ENCODE peak calls at places on chromosome 21, in eight cellular contexts. One of them, this sample, is unnamed. For H3K4me1, the result is how much of the 10 kb centered on the place peaks cover.

GRCh38 chr21:42784276-42784675 is 95.1 kb downstream of the WDR4 start:
- DNase-seq in thoracic aorta: no peak
- DNase-seq in IMR-90: no peak
- DNase-seq in heart right ventricle: peak
- DNase-seq in endodermal cell: no peak
- DNase-seq in fibroblast of lung: no peak
- DNase-seq in PC-3: no peak
- DNase-seq in cardiac muscle cell: no peak
- DNase-seq in this sample: no peak

GRCh38 chr21:23699402-23699801 is 1907.9 kb downstream of the MRPL39 start:
- DNase-seq in PC-3: no peak
- DNase-seq in endodermal cell: no peak
- DNase-seq in fibroblast of lung: no peak
- DNase-seq in heart right ventricle: no peak
- DNase-seq in thoracic aorta: no peak
- DNase-seq in IMR-90: no peak
- DNase-seq in cardiac muscle cell: no peak
- DNase-seq in this sample: no peak

GRCh38 chr21:24729568-24729967 is 877.7 kb downstream of the MRPL39 start:
- DNase-seq in cardiac muscle cell: no peak
- DNase-seq in fibroblast of lung: peak
- DNase-seq in heart right ventricle: no peak
- DNase-seq in endodermal cell: no peak
- DNase-seq in IMR-90: peak
- DNase-seq in thoracic aorta: no peak
- DNase-seq in PC-3: peak
- DNase-seq in this sample: no peak

GRCh38 chr21:37220981-37221664 is 46.0 kb downstream of the VPS26C start:
- DNase-seq in thoracic aorta: peak
- DNase-seq in IMR-90: peak
- DNase-seq in heart right ventricle: peak
- DNase-seq in fibroblast of lung: peak
- DNase-seq in cardiac muscle cell: peak
- DNase-seq in PC-3: peak
- DNase-seq in endodermal cell: peak
- DNase-seq in this sample: peak

GRCh38 chr21:31557421-31557955 is 102.0 kb upstream of the SOD1 start:
- DNase-seq in heart right ventricle: no peak
- DNase-seq in fibroblast of lung: no peak
- DNase-seq in thoracic aorta: no peak
- DNase-seq in IMR-90: no peak
- DNase-seq in PC-3: no peak
- DNase-seq in endodermal cell: peak
- DNase-seq in cardiac muscle cell: peak
- DNase-seq in this sample: peak

GRCh38 chr21:46295177-46295711 is 9.1 kb downstream of the YBEY start:
- DNase-seq in heart right ventricle: peak
- DNase-seq in fibroblast of lung: peak
- DNase-seq in thoracic aorta: no peak
- DNase-seq in PC-3: no peak
- DNase-seq in endodermal cell: peak
- DNase-seq in cardiac muscle cell: no peak
- DNase-seq in IMR-90: peak
- DNase-seq in this sample: peak

GRCh38 chr21:26453258-26453657 is 119.8 kb downstream of the CYYR1 start:
- DNase-seq in IMR-90: no peak
- DNase-seq in thoracic aorta: no peak
- DNase-seq in PC-3: no peak
- DNase-seq in cardiac muscle cell: no peak
- DNase-seq in fibroblast of lung: no peak
- DNase-seq in heart right ventricle: no peak
- DNase-seq in endodermal cell: no peak
- DNase-seq in this sample: no peak

GRCh38 chr21:46065993-46066842 is 31.7 kb upstream of the COL6A2 start:
- DNase-seq in fibroblast of lung: no peak
- DNase-seq in cardiac muscle cell: no peak
- DNase-seq in endodermal cell: peak
- DNase-seq in PC-3: no peak
- DNase-seq in thoracic aorta: no peak
- DNase-seq in heart right ventricle: no peak
- DNase-seq in IMR-90: peak
- DNase-seq in this sample: no peak

GRCh38 chr21:38343691-38344090 is 86.9 kb downstream of the KCNJ15 start:
- DNase-seq in PC-3: peak
- DNase-seq in heart right ventricle: no peak
- DNase-seq in thoracic aorta: peak
- DNase-seq in fibroblast of lung: peak
- DNase-seq in cardiac muscle cell: no peak
- DNase-seq in IMR-90: peak
- DNase-seq in endodermal cell: no peak
- DNase-seq in this sample: no peak

GRCh38 chr21:46153259-46154154 is 1.9 kb downstream of the FTCD start:
- DNase-seq in fibroblast of lung: no peak
- DNase-seq in endodermal cell: peak
- DNase-seq in heart right ventricle: no peak
- DNase-seq in cardiac muscle cell: peak
- DNase-seq in IMR-90: no peak
- DNase-seq in PC-3: peak
- DNase-seq in thoracic aorta: peak
- DNase-seq in this sample: peak

GRCh38 chr21:45973475-45974072 is 8.0 kb upstream of the COL6A1 start:
- DNase-seq in PC-3: peak
- DNase-seq in endodermal cell: no peak
- DNase-seq in cardiac muscle cell: peak
- DNase-seq in fibroblast of lung: peak
- DNase-seq in heart right ventricle: peak
- DNase-seq in IMR-90: peak
- DNase-seq in thoracic aorta: no peak
- DNase-seq in this sample: peak

GRCh38 chr21:46474365-46474764 is 15.7 kb downstream of the DIP2A start:
- DNase-seq in IMR-90: no peak
- DNase-seq in fibroblast of lung: no peak
- DNase-seq in PC-3: no peak
- DNase-seq in cardiac muscle cell: no peak
- DNase-seq in heart right ventricle: no peak
- DNase-seq in thoracic aorta: no peak
- DNase-seq in endodermal cell: no peak
- DNase-seq in this sample: no peak

GRCh38 chr21:37861561-37861960 is 54.7 kb downstream of the KCNJ6 start:
- DNase-seq in heart right ventricle: no peak
- DNase-seq in fibroblast of lung: no peak
- DNase-seq in endodermal cell: no peak
- DNase-seq in thoracic aorta: no peak
- DNase-seq in cardiac muscle cell: no peak
- DNase-seq in IMR-90: no peak
- DNase-seq in PC-3: no peak
- DNase-seq in this sample: no peak

GRCh38 chr21:36917487-36918158 is 48.8 kb downstream of the HLCS start:
- DNase-seq in cardiac muscle cell: peak
- DNase-seq in IMR-90: peak
- DNase-seq in heart right ventricle: peak
- DNase-seq in PC-3: peak
- DNase-seq in fibroblast of lung: peak
- DNase-seq in thoracic aorta: no peak
- DNase-seq in endodermal cell: peak
- DNase-seq in this sample: no peak

GRCh38 chr21:42534901-42535378 is 21.3 kb downstream of the SLC37A1 start:
- DNase-seq in cardiac muscle cell: no peak
- DNase-seq in thoracic aorta: no peak
- DNase-seq in endodermal cell: peak
- DNase-seq in PC-3: no peak
- DNase-seq in IMR-90: no peak
- DNase-seq in heart right ventricle: no peak
- DNase-seq in fibroblast of lung: no peak
- DNase-seq in this sample: no peak

GRCh38 chr21:46056450-46056903 is 41.4 kb upstream of the COL6A2 start:
- DNase-seq in cardiac muscle cell: peak
- DNase-seq in PC-3: no peak
- DNase-seq in fibroblast of lung: peak
- DNase-seq in thoracic aorta: peak
- DNase-seq in IMR-90: peak
- DNase-seq in heart right ventricle: peak
- DNase-seq in endodermal cell: peak
- DNase-seq in this sample: no peak

GRCh38 chr21:17674106-17674505 is 61.4 kb upstream of the BTG3 start:
- DNase-seq in thoracic aorta: no peak
- DNase-seq in endodermal cell: no peak
- DNase-seq in IMR-90: no peak
- DNase-seq in PC-3: no peak
- DNase-seq in heart right ventricle: no peak
- DNase-seq in fibroblast of lung: no peak
- DNase-seq in cardiac muscle cell: no peak
- DNase-seq in this sample: no peak

GRCh38 chr21:34027727-34028461 is 45.5 kb upstream of the MRPS6 start:
- DNase-seq in fibroblast of lung: peak
- DNase-seq in cardiac muscle cell: no peak
- DNase-seq in PC-3: no peak
- DNase-seq in heart right ventricle: no peak
- DNase-seq in IMR-90: no peak
- DNase-seq in thoracic aorta: no peak
- DNase-seq in endodermal cell: no peak
- DNase-seq in this sample: no peak

DNA sequence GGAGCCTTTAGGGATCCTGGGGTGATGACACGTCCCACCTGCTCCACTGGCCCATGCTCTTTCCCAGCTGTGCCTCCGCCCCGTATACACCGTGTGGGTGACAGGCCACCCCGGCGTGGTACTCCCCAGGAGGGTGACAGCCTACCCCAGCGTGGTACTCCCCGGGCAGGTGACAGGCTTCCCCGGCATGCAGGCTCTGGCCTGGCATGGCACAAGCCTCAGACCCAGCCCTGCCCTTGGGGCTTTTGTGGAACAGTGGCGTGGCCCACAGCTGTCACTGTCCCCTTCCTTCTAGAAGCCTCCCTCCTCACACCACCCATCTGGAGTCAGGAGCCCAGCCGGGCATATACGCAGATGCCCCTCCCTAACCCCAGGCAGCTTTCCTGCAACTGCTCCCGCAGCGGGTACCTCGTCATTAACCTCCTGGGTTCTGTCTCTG is 4.7 kb upstream of the PFKL start:
- DNase-seq in PC-3: peak
- DNase-seq in thoracic aorta: no peak
- DNase-seq in heart right ventricle: no peak
- DNase-seq in fibroblast of lung: no peak
- DNase-seq in endodermal cell: no peak
- DNase-seq in cardiac muscle cell: no peak
- DNase-seq in IMR-90: no peak
- DNase-seq in this sample: no peak
- H3K4me1 ChIP-seq in PC-3: under half
- H3K4me1 ChIP-seq in thoracic aorta: under half
- H3K4me1 ChIP-seq in heart right ventricle: under half
- H3K4me1 ChIP-seq in fibroblast of lung: under half
- H3K4me1 ChIP-seq in endodermal cell: under half
- H3K4me1 ChIP-seq in cardiac muscle cell: under half
- H3K4me1 ChIP-seq in IMR-90: under half
- H3K4me1 ChIP-seq in this sample: under half

GRCh38 chr21:30194701-30195299 is 21.1 kb downstream of the CLDN8 start:
- DNase-seq in PC-3: peak
- DNase-seq in endodermal cell: peak
- DNase-seq in thoracic aorta: no peak
- DNase-seq in IMR-90: no peak
- DNase-seq in cardiac muscle cell: peak
- DNase-seq in heart right ventricle: no peak
- DNase-seq in fibroblast of lung: no peak
- DNase-seq in this sample: peak
- TF ChIP-seq CTCF in PC-3: peak
- TF ChIP-seq CTCF in endodermal cell: peak
- TF ChIP-seq CTCF in thoracic aorta: no peak
- TF ChIP-seq CTCF in IMR-90: no peak
- TF ChIP-seq CTCF in cardiac muscle cell: peak
- TF ChIP-seq CTCF in heart right ventricle: peak
- TF ChIP-seq CTCF in fibroblast of lung: no peak
- TF ChIP-seq CTCF in this sample: peak

GRCh38 chr21:44964381-44964780 is 24.6 kb downstream of the SLX9 start:
- DNase-seq in heart right ventricle: no peak
- DNase-seq in IMR-90: no peak
- DNase-seq in fibroblast of lung: no peak
- DNase-seq in PC-3: no peak
- DNase-seq in endodermal cell: no peak
- DNase-seq in cardiac muscle cell: no peak
- DNase-seq in thoracic aorta: no peak
- DNase-seq in this sample: no peak
- H3K4me1 ChIP-seq in heart right ventricle: under half
- H3K4me1 ChIP-seq in IMR-90: under half
- H3K4me1 ChIP-seq in fibroblast of lung: under half
- H3K4me1 ChIP-seq in PC-3: under half
- H3K4me1 ChIP-seq in endodermal cell: under half
- H3K4me1 ChIP-seq in cardiac muscle cell: under half
- H3K4me1 ChIP-seq in thoracic aorta: half or more
- H3K4me1 ChIP-seq in this sample: under half

GRCh38 chr21:41407541-41408460 is 18.2 kb upstream of the MX1 start:
- DNase-seq in thoracic aorta: no peak
- DNase-seq in endodermal cell: peak
- DNase-seq in PC-3: no peak
- DNase-seq in cardiac muscle cell: no peak
- DNase-seq in fibroblast of lung: no peak
- DNase-seq in heart right ventricle: no peak
- DNase-seq in IMR-90: no peak
- DNase-seq in this sample: no peak

GRCh38 chr21:41410361-41410760 is 15.7 kb upstream of the MX1 start:
- DNase-seq in thoracic aorta: no peak
- DNase-seq in heart right ventricle: no peak
- DNase-seq in IMR-90: no peak
- DNase-seq in cardiac muscle cell: no peak
- DNase-seq in endodermal cell: no peak
- DNase-seq in fibroblast of lung: peak
- DNase-seq in PC-3: no peak
- DNase-seq in this sample: no peak

GRCh38 chr21:41406340-41406739 is 19.7 kb upstream of the MX1 start:
- DNase-seq in fibroblast of lung: no peak
- DNase-seq in IMR-90: no peak
- DNase-seq in PC-3: no peak
- DNase-seq in heart right ventricle: no peak
- DNase-seq in cardiac muscle cell: no peak
- DNase-seq in thoracic aorta: no peak
- DNase-seq in endodermal cell: no peak
- DNase-seq in this sample: no peak

GRCh38 chr21:41410767-41411448 is 15.1 kb upstream of the MX1 start:
- DNase-seq in IMR-90: no peak
- DNase-seq in endodermal cell: no peak
- DNase-seq in heart right ventricle: no peak
- DNase-seq in thoracic aorta: no peak
- DNase-seq in fibroblast of lung: no peak
- DNase-seq in PC-3: no peak
- DNase-seq in cardiac muscle cell: no peak
- DNase-seq in this sample: no peak

DNA sequence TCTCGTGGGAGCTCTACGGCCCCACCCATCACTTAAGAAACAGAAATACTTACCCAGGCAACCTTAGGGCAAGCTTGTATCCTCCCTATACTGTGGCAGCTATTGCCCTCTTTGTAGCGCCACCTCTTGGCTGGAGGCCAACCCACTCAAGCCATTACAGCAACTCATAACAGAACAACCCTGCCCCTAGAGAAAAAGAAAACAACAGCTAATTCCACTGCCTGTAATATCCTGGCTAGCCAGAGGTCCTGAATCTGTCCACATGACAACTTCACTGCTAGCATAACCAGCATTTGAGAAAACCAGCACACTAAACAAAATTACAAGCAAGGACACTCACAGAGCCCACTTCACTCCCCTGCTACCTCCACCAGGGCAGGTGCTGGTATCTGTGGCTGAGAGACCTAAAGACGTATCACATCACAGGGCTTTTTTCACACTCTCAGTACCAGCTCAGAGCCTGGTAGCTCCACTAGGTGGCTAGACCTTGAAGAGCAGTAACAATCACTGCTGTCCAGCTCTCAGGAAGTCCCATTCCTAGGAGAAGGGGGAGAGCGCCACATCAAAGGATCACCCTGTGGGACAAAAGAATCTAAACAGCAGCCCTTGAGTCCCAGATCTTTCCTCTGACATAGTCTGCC is 14.5 kb upstream of the MX1 start:
- DNase-seq in cardiac muscle cell: no peak
- DNase-seq in heart right ventricle: no peak
- DNase-seq in thoracic aorta: no peak
- DNase-seq in IMR-90: no peak
- DNase-seq in endodermal cell: peak
- DNase-seq in PC-3: peak
- DNase-seq in fibroblast of lung: no peak
- DNase-seq in this sample: no peak
- TF ChIP-seq CTCF in cardiac muscle cell: peak
- TF ChIP-seq CTCF in heart right ventricle: peak
- TF ChIP-seq CTCF in thoracic aorta: no peak
- TF ChIP-seq CTCF in IMR-90: no peak
- TF ChIP-seq CTCF in endodermal cell: peak
- TF ChIP-seq CTCF in PC-3: no peak
- TF ChIP-seq CTCF in fibroblast of lung: no peak
- TF ChIP-seq CTCF in this sample: no peak

This sample was measured in BE2C.